ENCODE peak calls at places on chromosomes 6 and 20, in four cellular contexts. Q is IMR-90, Z is K562, G is GM12878. I is an unnamed sample.

GRCh38 chr20:5511505-5511904 is 194.8 kb upstream of the PROKR2 start:
- DNase-seq in Z (no peak), G (no peak), Q (no peak), I (no peak)

GRCh38 chr20:47118641-47119040 is 224.0 kb downstream of the EYA2 start:
- DNase-seq in Q (peak), G (no peak), Z (no peak), I (no peak)

GRCh38 chr20:38277285-38277684 is 16.8 kb upstream of the KIAA1755 start:
- DNase-seq in Q (no peak), Z (no peak), G (no peak), I (no peak)

GRCh38 chr6:170575250-170575649 is 9.2 kb downstream of the PDCD2 start:
- DNase-seq in G (no peak), Z (peak), Q (peak), I (no peak)

GRCh38 chr20:61422636-61423425 is 170.8 kb downstream of the CDH4 start:
- DNase-seq in Q (no peak), Z (no peak), G (no peak), I (no peak)

GRCh38 chr20:17614176-17614811 is 44.4 kb downstream of the DSTN start:
- DNase-seq in Q (peak), G (no peak), Z (no peak), I (no peak)

GRCh38 chr6:136468711-136469110 is 81.5 kb downstream of the MAP7 start:
- DNase-seq in Q (no peak), Z (no peak), G (no peak), I (no peak)

GRCh38 chr20:2820896-2821869 is 5.0 kb downstream of the TMEM239 start:
- DNase-seq in Q (no peak), Z (peak), G (no peak), I (peak)

GRCh38 chr6:119090256-119090655 is 11.8 kb upstream of the FAM184A start:
- DNase-seq in Q (no peak), Z (no peak), G (no peak), I (no peak)

GRCh38 chr6:118869894-118870665 is 23.9 kb upstream of the ASF1A start:
- DNase-seq in Z (no peak), G (no peak), Q (no peak), I (no peak)

GRCh38 chr6:76810286-76810685 is 653.0 kb downstream of the HTR1B start:
- DNase-seq in Z (no peak), Q (no peak), G (no peak), I (no peak)

GRCh38 chr6:13614126-13614925 is 809 bp upstream of the NOL7 start:
- DNase-seq in G (no peak), Z (no peak), Q (no peak), I (no peak)

GRCh38 chr6:32972353-32973143 is 4.2 kb downstream of the BRD2 start:
- DNase-seq in Q (no peak), Z (peak), G (no peak), I (no peak)

GRCh38 chr20:39266989-39267388 is 304.8 kb downstream of the DHX35 start:
- DNase-seq in G (no peak), Z (no peak), Q (no peak), I (no peak)

GRCh38 chr20:2762578-2763131 is 37.8 kb downstream of the CPXM1 start:
- DNase-seq in G (no peak), Z (no peak), Q (no peak), I (no peak)

GRCh38 chr6:44494011-44494501 is 106.5 kb downstream of the CDC5L start:
- DNase-seq in G (no peak), Q (peak), Z (peak), I (no peak)

GRCh38 chr6:35136185-35136584 is 5.0 kb downstream of the TCP11 start:
- DNase-seq in G (no peak), Z (no peak), Q (no peak), I (no peak)

GRCh38 chr6:37283786-37284185 is 25.8 kb upstream of the TMEM217 start:
- DNase-seq in Q (no peak), G (no peak), Z (no peak), I (no peak)

GRCh38 chr6:38564301-38564700 is 75.4 kb downstream of the BTBD9 start:
- DNase-seq in Z (no peak), G (no peak), Q (no peak), I (no peak)

GRCh38 chr6:4441981-4442434 is 306.6 kb upstream of the ECI2 start:
- DNase-seq in G (no peak), Z (no peak), Q (peak), I (no peak)

GRCh38 chr6:36701401-36701991 is 3.9 kb downstream of the RAB44 start:
- DNase-seq in G (no peak), Z (no peak), Q (no peak), I (no peak)

GRCh38 chr6:110285306-110286060 is 72.7 kb downstream of the METTL24 start:
- DNase-seq in Z (no peak), G (no peak), Q (no peak), I (no peak)

GRCh38 chr6:29678114-29678513 is 2.8 kb downstream of the ZFP57 start:
- DNase-seq in Z (no peak), Q (no peak), G (no peak), I (no peak)

GRCh38 chr6:32609731-32610640 is 20.3 kb upstream of the HLA-DRB1 start:
- DNase-seq in Z (peak), Q (peak), G (peak), I (peak)

GRCh38 chr6:35294308-35294945 is 3.2 kb upstream of the DEF6 start:
- DNase-seq in Q (peak), G (no peak), Z (peak), I (no peak)

GRCh38 chr20:9955646-9956045 is 79.1 kb upstream of the ANKEF1 start:
- DNase-seq in G (no peak), Z (no peak), Q (no peak), I (no peak)

GRCh38 chr6:45966797-45967196 is 48.9 kb downstream of the CLIC5 start:
- DNase-seq in G (no peak), Q (no peak), Z (no peak), I (no peak)

GRCh38 chr6:54017877-54018276 is 93.4 kb upstream of the MLIP start:
- DNase-seq in Z (no peak), Q (no peak), G (no peak), I (no peak)

GRCh38 chr6:1821188-1822183 is 211.8 kb downstream of the FOXC1 start:
- DNase-seq in Q (peak), Z (no peak), G (peak), I (no peak)

GRCh38 chr6:148364056-148364844 is 21.6 kb downstream of the SASH1 start:
- DNase-seq in Q (peak), Z (no peak), G (no peak), I (no peak)

GRCh38 chr6:14816106-14816864 is 429.6 kb upstream of the JARID2 start:
- DNase-seq in Z (no peak), Q (peak), G (no peak), I (no peak)

GRCh38 chr6:148335582-148335981 is 7.1 kb upstream of the SASH1 start:
- DNase-seq in G (no peak), Z (no peak), Q (peak), I (no peak)

GRCh38 chr6:11437824-11438459 is 99.6 kb upstream of the TMEM170B start:
- DNase-seq in Z (no peak), Q (no peak), G (no peak), I (no peak)
- TF ChIP-seq CHD1 in Z (no peak), Q (no peak), G (no peak), I (no peak)

GRCh38 chr6:89618026-89618425 is 20.5 kb downstream of the LYRM2 start:
- DNase-seq in Q (no peak), G (no peak), Z (no peak), I (no peak)
- TF ChIP-seq CHD1 in Q (no peak), G (no peak), Z (no peak), I (no peak)

GRCh38 chr20:49579874-49580817 is 12.2 kb upstream of the PTGIS start:
- DNase-seq in Q (peak), Z (no peak), G (no peak), I (no peak)
- TF ChIP-seq CHD1 in Q (no peak), Z (no peak), G (no peak), I (no peak)

GRCh38 chr6:3120765-3121089 is 2.2 kb downstream of the BPHL start:
- DNase-seq in Z (no peak), Q (no peak), G (no peak), I (no peak)

GRCh38 chr6:3122823-3123182 is 4.3 kb downstream of the BPHL start:
- DNase-seq in Z (no peak), Q (no peak), G (no peak), I (no peak)

GRCh38 chr6:3118353-3119039 is at the start of gene BPHL:
- DNase-seq in Q (peak), G (peak), Z (peak), I (peak)

GRCh38 chr6:3117912-3118352 is 579 bp upstream of the BPHL start:
- DNase-seq in G (no peak), Z (no peak), Q (no peak), I (no peak)

GRCh38 chr6:3119040-3119723 is 671 bp downstream of the BPHL start:
- DNase-seq in Z (no peak), G (no peak), Q (peak), I (no peak)
- TF ChIP-seq CHD1 in Z (peak), G (no peak), Q (no peak), I (no peak)

GRCh38 chr20:51024761-51025160 is 1.9 kb upstream of the KCNG1 start:
- DNase-seq in Z (no peak), G (no peak), Q (no peak), I (no peak)
- TF ChIP-seq CHD1 in Z (no peak), G (no peak), Q (no peak), I (no peak)

DNA sequence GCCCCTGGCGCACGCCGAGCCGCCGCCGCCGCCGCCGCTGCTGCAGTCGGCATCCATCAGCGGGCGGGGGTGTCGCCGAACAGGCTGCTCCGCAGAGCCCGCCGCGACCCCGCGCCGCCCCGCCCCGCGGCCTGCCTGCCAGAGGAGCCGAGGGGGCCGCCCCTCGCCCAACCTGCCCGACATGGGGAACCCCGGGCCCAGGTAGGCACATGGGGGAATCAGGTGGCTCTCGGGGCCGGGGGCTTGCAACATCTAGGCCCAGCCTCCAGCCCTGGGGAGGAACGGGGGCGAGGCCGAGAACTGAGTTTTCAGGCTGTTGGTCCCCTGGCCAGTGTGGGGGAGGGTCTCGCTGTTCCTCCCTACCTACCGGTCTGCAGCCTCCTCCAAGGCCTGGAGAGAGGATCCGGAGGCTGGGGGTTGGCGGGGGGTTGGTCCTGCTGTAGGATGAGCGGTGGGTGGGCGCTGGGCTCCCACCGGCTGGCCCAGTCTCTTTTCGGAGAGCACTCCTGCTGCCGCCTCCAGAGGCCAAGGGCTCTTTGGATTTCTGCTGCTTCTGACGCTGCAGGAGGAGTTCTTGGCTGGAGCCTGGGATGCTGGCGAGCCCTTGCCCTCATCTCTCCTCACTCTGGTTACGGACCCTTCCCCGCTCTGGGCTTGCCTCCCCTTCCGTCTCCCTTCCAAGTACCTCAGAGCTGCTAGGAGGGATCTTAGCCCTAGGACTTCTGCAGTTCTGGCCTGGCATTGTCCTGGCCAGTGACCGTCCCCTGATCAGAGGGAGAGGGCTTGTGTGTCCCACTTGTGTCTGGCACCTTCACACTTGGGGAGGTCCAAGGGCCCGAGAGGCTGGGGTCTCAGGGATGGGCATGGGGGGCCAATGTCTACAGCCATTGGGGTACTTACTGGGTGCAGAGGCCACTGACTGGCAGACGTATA is at the start of gene EPB41L1:
- DNase-seq in Z (no peak), G (no peak), Q (no peak), I (peak)
- TF ChIP-seq CHD1 in Z (no peak), G (no peak), Q (no peak), I (no peak)

DNA sequence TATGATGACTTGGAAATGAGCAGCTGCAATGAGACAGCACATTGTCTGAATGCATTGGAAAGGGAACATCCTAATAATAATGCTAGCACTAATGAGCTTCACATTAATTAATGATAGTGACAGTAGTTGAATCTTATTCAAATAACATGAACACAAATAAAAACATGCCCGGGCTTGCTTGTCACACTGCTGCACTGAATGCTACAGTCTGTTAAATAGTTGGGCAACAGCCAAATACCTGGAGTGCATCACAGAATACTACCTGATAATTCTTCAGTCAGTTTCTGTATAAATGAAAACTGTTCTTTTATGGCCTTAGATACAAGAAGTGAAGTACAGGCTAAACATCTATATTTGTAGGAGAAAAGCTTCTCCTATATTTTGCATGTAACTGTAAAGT is 458.7 kb downstream of the RNF144B start:
- DNase-seq in Q (no peak), Z (no peak), G (no peak), I (no peak)
- TF ChIP-seq CHD1 in Q (no peak), Z (no peak), G (no peak), I (no peak)

DNA sequence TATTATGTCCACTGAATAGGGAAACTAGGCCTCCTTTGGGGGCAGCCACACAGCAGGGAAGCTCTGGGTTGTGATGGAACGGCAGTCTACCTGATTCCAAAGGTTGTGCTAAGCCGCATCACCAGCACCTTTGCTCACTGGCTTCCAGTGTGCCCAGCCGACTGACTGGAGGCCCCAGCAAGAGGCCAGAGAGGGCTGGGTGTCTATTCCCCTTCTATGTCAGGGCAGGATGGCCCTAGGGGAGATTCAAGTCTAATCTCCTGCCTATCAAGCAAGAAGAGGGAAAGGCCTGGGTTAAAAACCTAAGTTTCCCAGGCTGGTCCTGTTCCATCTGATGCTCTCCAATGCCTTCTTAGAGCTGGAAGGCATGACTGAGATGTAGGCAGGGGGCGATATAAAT is 53.6 kb downstream of the JPH2 start:
- DNase-seq in G (no peak), Z (no peak), Q (no peak), I (no peak)
- TF ChIP-seq CHD1 in G (no peak), Z (no peak), Q (no peak), I (no peak)

GRCh38 chr6:22917344-22917743 is 348.0 kb downstream of the HDGFL1 start:
- DNase-seq in Q (peak), Z (no peak), G (no peak), I (no peak)
- TF ChIP-seq CHD1 in Q (no peak), Z (no peak), G (no peak), I (no peak)

GRCh38 chr6:152595507-152595906 is 41.7 kb downstream of the SYNE1 start:
- DNase-seq in G (no peak), Q (peak), Z (no peak), I (no peak)
- TF ChIP-seq CHD1 in G (no peak), Q (no peak), Z (no peak), I (no peak)